ENCODE peak calls at places on chromosomes 16 and 17, in six cellular contexts. One of them, this sample, is unnamed.

GRCh38 chr17:21275579-21276339 is 8.8 kb upstream of the MAP2K3 start:
- DNase-seq in right cardiac atrium: peak
- DNase-seq in SW 1271: peak
- DNase-seq in stimulated activated CD8-positive, alpha-beta memory T cell treated with anti-CD3 and anti-CD28 coated beads, Interleukin-7, amount 100 ng/mL, for 1 hour: peak
- DNase-seq in fibroblast of villous mesenchyme: peak
- DNase-seq in GM18507: peak
- DNase-seq in this sample: peak

GRCh38 chr17:68562736-68563135 is 38.4 kb downstream of the FAM20A start:
- DNase-seq in fibroblast of villous mesenchyme: no peak
- DNase-seq in right cardiac atrium: no peak
- DNase-seq in SW 1271: no peak
- DNase-seq in GM18507: no peak
- DNase-seq in stimulated activated CD8-positive, alpha-beta memory T cell treated with anti-CD3 and anti-CD28 coated beads, Interleukin-7, amount 100 ng/mL, for 1 hour: no peak
- DNase-seq in this sample: no peak

GRCh38 chr17:81518785-81519283 is 6.2 kb upstream of the ACTG1 start:
- DNase-seq in GM18507: no peak
- DNase-seq in right cardiac atrium: peak
- DNase-seq in stimulated activated CD8-positive, alpha-beta memory T cell treated with anti-CD3 and anti-CD28 coated beads, Interleukin-7, amount 100 ng/mL, for 1 hour: no peak
- DNase-seq in SW 1271: no peak
- DNase-seq in fibroblast of villous mesenchyme: no peak
- DNase-seq in this sample: no peak

GRCh38 chr17:4551141-4551540 is 4.0 kb downstream of the MYBBP1A start:
- DNase-seq in stimulated activated CD8-positive, alpha-beta memory T cell treated with anti-CD3 and anti-CD28 coated beads, Interleukin-7, amount 100 ng/mL, for 1 hour: no peak
- DNase-seq in fibroblast of villous mesenchyme: no peak
- DNase-seq in right cardiac atrium: no peak
- DNase-seq in SW 1271: no peak
- DNase-seq in GM18507: no peak
- DNase-seq in this sample: no peak

GRCh38 chr16:704552-705380 is 835 bp downstream of the FBXL16 start:
- DNase-seq in stimulated activated CD8-positive, alpha-beta memory T cell treated with anti-CD3 and anti-CD28 coated beads, Interleukin-7, amount 100 ng/mL, for 1 hour: no peak
- DNase-seq in GM18507: no peak
- DNase-seq in right cardiac atrium: no peak
- DNase-seq in SW 1271: no peak
- DNase-seq in fibroblast of villous mesenchyme: no peak
- DNase-seq in this sample: no peak

GRCh38 chr17:82582208-82582607 is 62.7 kb downstream of the FOXK2 start:
- DNase-seq in stimulated activated CD8-positive, alpha-beta memory T cell treated with anti-CD3 and anti-CD28 coated beads, Interleukin-7, amount 100 ng/mL, for 1 hour: no peak
- DNase-seq in fibroblast of villous mesenchyme: no peak
- DNase-seq in right cardiac atrium: no peak
- DNase-seq in GM18507: no peak
- DNase-seq in SW 1271: no peak
- DNase-seq in this sample: no peak

GRCh38 chr17:15262291-15263205 is 2.6 kb downstream of the PMP22 start:
- DNase-seq in right cardiac atrium: peak
- DNase-seq in SW 1271: peak
- DNase-seq in GM18507: no peak
- DNase-seq in stimulated activated CD8-positive, alpha-beta memory T cell treated with anti-CD3 and anti-CD28 coated beads, Interleukin-7, amount 100 ng/mL, for 1 hour: no peak
- DNase-seq in fibroblast of villous mesenchyme: peak
- DNase-seq in this sample: no peak

GRCh38 chr17:19347323-19348080 is 15.0 kb downstream of the B9D1 start:
- DNase-seq in stimulated activated CD8-positive, alpha-beta memory T cell treated with anti-CD3 and anti-CD28 coated beads, Interleukin-7, amount 100 ng/mL, for 1 hour: no peak
- DNase-seq in GM18507: no peak
- DNase-seq in fibroblast of villous mesenchyme: no peak
- DNase-seq in right cardiac atrium: no peak
- DNase-seq in SW 1271: no peak
- DNase-seq in this sample: no peak

GRCh38 chr16:12639044-12639443 is 164.6 kb downstream of the CPPED1 start:
- DNase-seq in fibroblast of villous mesenchyme: peak
- DNase-seq in GM18507: no peak
- DNase-seq in SW 1271: peak
- DNase-seq in stimulated activated CD8-positive, alpha-beta memory T cell treated with anti-CD3 and anti-CD28 coated beads, Interleukin-7, amount 100 ng/mL, for 1 hour: no peak
- DNase-seq in right cardiac atrium: no peak
- DNase-seq in this sample: no peak

GRCh38 chr16:705748-706188 is at the start of gene FBXL16:
- DNase-seq in stimulated activated CD8-positive, alpha-beta memory T cell treated with anti-CD3 and anti-CD28 coated beads, Interleukin-7, amount 100 ng/mL, for 1 hour: no peak
- DNase-seq in SW 1271: no peak
- DNase-seq in right cardiac atrium: no peak
- DNase-seq in GM18507: no peak
- DNase-seq in fibroblast of villous mesenchyme: no peak
- DNase-seq in this sample: peak